ENCODE peak calls at places on chromosomes 16 and 17, in seven cellular contexts. One of them, this sample, is unnamed.

GRCh38 chr17:1908699-1909309 is 79.0 kb downstream of the RPA1 start:
- DNase-seq in ovary: peak
- DNase-seq in tibial nerve: peak
- DNase-seq in stomach: peak
- DNase-seq in A549: peak
- DNase-seq in transverse colon: peak
- DNase-seq in breast epithelium: peak
- DNase-seq in this sample: peak

GRCh38 chr17:31296156-31296555 is 883 bp downstream of the OMG start:
- DNase-seq in breast epithelium: no peak
- DNase-seq in ovary: no peak
- DNase-seq in tibial nerve: no peak
- DNase-seq in A549: no peak
- DNase-seq in transverse colon: no peak
- DNase-seq in stomach: no peak
- DNase-seq in this sample: no peak

GRCh38 chr16:57624044-57624688 is 4.3 kb upstream of the ADGRG1 start:
- DNase-seq in breast epithelium: no peak
- DNase-seq in transverse colon: no peak
- DNase-seq in A549: peak
- DNase-seq in stomach: no peak
- DNase-seq in tibial nerve: no peak
- DNase-seq in ovary: no peak
- DNase-seq in this sample: no peak

GRCh38 chr17:79675413-79675725 is 55.4 kb upstream of the ENPP7 start:
- DNase-seq in ovary: no peak
- DNase-seq in stomach: no peak
- DNase-seq in breast epithelium: peak
- DNase-seq in transverse colon: no peak
- DNase-seq in A549: no peak
- DNase-seq in tibial nerve: no peak
- DNase-seq in this sample: no peak

GRCh38 chr17:57523926-57524634 is 221.0 kb downstream of the CCDC182 start:
- DNase-seq in ovary: no peak
- DNase-seq in A549: peak
- DNase-seq in transverse colon: no peak
- DNase-seq in breast epithelium: no peak
- DNase-seq in stomach: peak
- DNase-seq in tibial nerve: no peak
- DNase-seq in this sample: no peak

GRCh38 chr17:18280766-18281165 is 20.3 kb downstream of the MIEF2 start:
- DNase-seq in A549: no peak
- DNase-seq in stomach: no peak
- DNase-seq in tibial nerve: no peak
- DNase-seq in breast epithelium: no peak
- DNase-seq in ovary: no peak
- DNase-seq in transverse colon: no peak
- DNase-seq in this sample: no peak

GRCh38 chr17:76397687-76398522 is 13.5 kb downstream of the SPHK1 start:
- DNase-seq in breast epithelium: peak
- DNase-seq in stomach: peak
- DNase-seq in A549: peak
- DNase-seq in ovary: peak
- DNase-seq in tibial nerve: peak
- DNase-seq in transverse colon: peak
- DNase-seq in this sample: peak

GRCh38 chr17:78669975-78670518 is 92.9 kb upstream of the DNAH17 start:
- DNase-seq in ovary: no peak
- DNase-seq in tibial nerve: no peak
- DNase-seq in A549: no peak
- DNase-seq in breast epithelium: no peak
- DNase-seq in transverse colon: no peak
- DNase-seq in stomach: no peak
- DNase-seq in this sample: no peak

GRCh38 chr16:16052916-16053315 is 103.5 kb downstream of the ABCC1 start:
- DNase-seq in A549: no peak
- DNase-seq in ovary: no peak
- DNase-seq in tibial nerve: no peak
- DNase-seq in breast epithelium: no peak
- DNase-seq in stomach: no peak
- DNase-seq in transverse colon: no peak
- DNase-seq in this sample: no peak

GRCh38 chr16:48622456-48623303 is 12.7 kb upstream of the N4BP1 start:
- DNase-seq in stomach: peak
- DNase-seq in breast epithelium: no peak
- DNase-seq in ovary: no peak
- DNase-seq in transverse colon: no peak
- DNase-seq in tibial nerve: no peak
- DNase-seq in A549: no peak
- DNase-seq in this sample: no peak

DNA sequence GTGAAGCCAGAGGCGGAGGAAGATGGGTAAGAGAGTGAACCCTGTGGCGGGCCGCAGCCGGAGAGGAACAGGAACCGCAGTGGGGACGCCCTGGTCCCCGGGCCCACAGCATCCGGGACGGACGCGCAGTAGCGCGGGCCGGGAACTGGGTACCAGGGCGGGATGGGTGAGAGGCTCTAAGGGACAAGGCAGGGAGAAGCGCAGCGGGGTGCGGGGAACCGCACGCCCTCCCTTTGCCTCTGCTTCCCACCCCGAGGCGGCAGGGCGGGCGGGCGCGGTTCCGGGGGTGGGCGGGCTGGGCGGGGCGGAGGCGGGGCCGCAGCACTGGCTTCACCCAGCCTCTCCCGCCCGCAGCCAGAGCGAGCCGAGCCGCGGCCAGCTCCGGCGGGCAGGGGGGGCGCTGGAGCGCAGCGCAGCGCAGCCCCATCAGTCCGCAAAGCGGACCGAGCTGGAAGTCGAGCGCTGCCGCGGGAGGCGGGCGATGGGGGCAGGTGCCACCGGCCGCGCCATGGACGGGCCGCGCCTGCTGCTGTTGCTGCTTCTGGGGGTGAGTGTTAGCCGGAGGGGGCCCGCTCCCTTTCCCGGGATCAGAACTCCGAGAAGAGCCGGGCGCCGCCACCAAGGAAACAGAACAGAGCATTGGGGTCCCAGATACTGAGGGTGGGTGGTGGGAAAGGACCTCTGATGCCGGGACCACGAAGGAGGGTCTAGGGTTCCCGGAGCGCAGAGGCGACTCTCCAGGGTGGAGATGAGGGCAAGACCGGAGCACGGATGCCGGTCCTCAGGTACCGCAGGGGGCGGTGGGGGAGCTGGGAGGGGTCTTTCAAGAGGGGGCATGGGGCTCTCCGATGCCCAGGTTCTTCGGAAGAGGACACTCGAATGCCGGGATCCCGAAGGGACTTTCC is at the start of gene NGFR:
- DNase-seq in stomach: no peak
- DNase-seq in A549: no peak
- DNase-seq in transverse colon: peak
- DNase-seq in tibial nerve: no peak
- DNase-seq in ovary: peak
- DNase-seq in breast epithelium: no peak
- DNase-seq in this sample: peak
- TF ChIP-seq POLR2A in stomach: no peak
- TF ChIP-seq POLR2A in A549: peak
- TF ChIP-seq POLR2A in transverse colon: no peak
- TF ChIP-seq POLR2A in tibial nerve: peak
- TF ChIP-seq POLR2A in ovary: peak
- TF ChIP-seq POLR2A in breast epithelium: no peak
- TF ChIP-seq POLR2A in this sample: no peak

GRCh38 chr16:31106509-31107464 is 1.4 kb upstream of the BCKDK start:
- DNase-seq in stomach: no peak
- DNase-seq in ovary: no peak
- DNase-seq in breast epithelium: no peak
- DNase-seq in transverse colon: no peak
- DNase-seq in tibial nerve: no peak
- DNase-seq in A549: no peak
- DNase-seq in this sample: no peak

GRCh38 chr16:31107465-31107867 is 720 bp upstream of the BCKDK start:
- DNase-seq in breast epithelium: no peak
- DNase-seq in A549: no peak
- DNase-seq in transverse colon: no peak
- DNase-seq in ovary: no peak
- DNase-seq in stomach: no peak
- DNase-seq in tibial nerve: no peak
- DNase-seq in this sample: no peak

GRCh38 chr16:31109622-31110021 is 1.4 kb downstream of the BCKDK start:
- DNase-seq in transverse colon: no peak
- DNase-seq in tibial nerve: no peak
- DNase-seq in stomach: no peak
- DNase-seq in ovary: no peak
- DNase-seq in breast epithelium: no peak
- DNase-seq in A549: no peak
- DNase-seq in this sample: no peak

GRCh38 chr16:31108794-31109558 is 790 bp downstream of the BCKDK start:
- DNase-seq in stomach: no peak
- DNase-seq in transverse colon: no peak
- DNase-seq in tibial nerve: no peak
- DNase-seq in breast epithelium: no peak
- DNase-seq in ovary: no peak
- DNase-seq in A549: no peak
- DNase-seq in this sample: no peak

DNA sequence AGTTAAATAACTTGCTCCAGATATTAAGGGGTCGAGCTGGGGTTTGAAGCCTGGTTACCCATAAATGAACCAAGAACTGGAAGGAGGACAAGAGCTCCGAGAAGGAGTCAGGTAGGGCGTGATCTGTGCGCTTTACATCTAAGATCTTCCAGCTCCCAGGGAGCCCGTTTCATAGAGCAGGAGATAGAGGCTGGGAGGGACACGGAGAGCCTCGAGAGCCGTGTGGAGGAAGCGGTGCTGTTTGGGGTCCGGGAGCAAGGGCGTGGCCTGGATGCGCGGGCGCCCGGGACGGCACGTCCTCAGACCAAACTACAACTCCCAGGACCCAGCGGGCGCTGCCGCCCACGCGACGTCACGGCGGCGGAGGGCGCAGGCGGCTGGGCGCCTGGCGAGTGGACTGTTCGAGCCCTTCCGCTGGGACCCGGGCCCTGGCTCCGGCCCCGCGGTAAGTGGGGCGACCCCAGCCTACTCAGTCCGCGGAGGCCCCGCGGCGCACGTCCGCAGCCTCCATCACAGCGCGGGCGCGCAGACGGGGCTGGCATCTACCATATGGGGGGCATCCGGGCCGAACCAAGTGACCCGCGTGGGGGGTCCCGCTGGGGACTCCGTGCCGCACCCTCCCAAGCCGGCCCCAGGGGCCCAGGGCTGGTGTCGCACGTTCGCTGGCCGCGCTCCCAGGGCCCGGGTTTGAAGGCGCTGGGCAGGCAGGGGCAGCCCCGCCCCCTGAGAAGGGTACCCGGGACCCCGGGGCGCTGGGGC is at the start of gene BCKDK:
- DNase-seq in transverse colon: peak
- DNase-seq in stomach: peak
- DNase-seq in ovary: peak
- DNase-seq in breast epithelium: no peak
- DNase-seq in A549: peak
- DNase-seq in tibial nerve: no peak
- DNase-seq in this sample: peak
- TF ChIP-seq POLR2A in transverse colon: peak
- TF ChIP-seq POLR2A in stomach: no peak
- TF ChIP-seq POLR2A in ovary: peak
- TF ChIP-seq POLR2A in breast epithelium: peak
- TF ChIP-seq POLR2A in A549: peak
- TF ChIP-seq POLR2A in tibial nerve: peak
- TF ChIP-seq POLR2A in this sample: peak

DNA sequence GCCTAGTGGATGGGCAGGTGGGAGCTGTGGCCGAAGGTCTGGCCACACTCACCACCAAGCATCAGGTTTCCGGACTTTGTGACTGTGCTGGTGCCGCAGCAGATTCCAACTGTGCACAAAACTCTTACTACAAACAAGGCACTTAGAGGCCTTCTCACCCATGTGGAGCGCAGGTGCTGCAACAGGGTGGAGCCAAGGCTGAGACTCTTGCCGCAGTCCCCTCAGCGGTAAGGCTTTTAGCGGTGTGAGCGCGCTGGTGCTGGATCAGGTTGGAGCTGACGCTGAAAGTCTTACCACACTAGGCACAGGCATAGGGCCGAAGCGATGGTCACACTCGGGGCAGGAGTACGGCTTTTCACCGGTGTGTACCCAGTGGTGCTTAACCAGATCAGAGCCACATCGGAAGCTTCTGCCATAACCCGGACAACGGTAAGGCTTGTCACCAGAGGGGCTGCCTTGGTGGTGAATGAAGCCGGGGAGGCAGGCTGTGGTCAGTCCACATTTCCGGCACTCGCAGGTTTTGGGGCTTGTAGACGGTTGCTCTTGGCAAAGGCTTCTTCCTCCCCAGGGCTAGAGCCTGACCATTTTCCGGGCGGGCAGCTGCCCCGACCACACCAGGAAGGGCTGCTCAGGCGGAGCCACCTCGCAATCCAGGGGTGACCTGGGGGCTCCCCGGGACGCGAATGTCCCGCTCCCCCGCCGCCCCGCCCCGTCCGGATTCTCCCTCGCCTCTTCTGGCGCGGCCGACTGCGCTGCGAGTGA is 1.0 kb upstream of the ARMC5 start:
- DNase-seq in transverse colon: peak
- DNase-seq in ovary: no peak
- DNase-seq in A549: peak
- DNase-seq in breast epithelium: no peak
- DNase-seq in tibial nerve: no peak
- DNase-seq in stomach: peak
- DNase-seq in this sample: no peak
- TF ChIP-seq POLR2A in transverse colon: peak
- TF ChIP-seq POLR2A in ovary: no peak
- TF ChIP-seq POLR2A in A549: peak
- TF ChIP-seq POLR2A in breast epithelium: no peak
- TF ChIP-seq POLR2A in tibial nerve: no peak
- TF ChIP-seq POLR2A in stomach: no peak
- TF ChIP-seq POLR2A in this sample: peak

DNA sequence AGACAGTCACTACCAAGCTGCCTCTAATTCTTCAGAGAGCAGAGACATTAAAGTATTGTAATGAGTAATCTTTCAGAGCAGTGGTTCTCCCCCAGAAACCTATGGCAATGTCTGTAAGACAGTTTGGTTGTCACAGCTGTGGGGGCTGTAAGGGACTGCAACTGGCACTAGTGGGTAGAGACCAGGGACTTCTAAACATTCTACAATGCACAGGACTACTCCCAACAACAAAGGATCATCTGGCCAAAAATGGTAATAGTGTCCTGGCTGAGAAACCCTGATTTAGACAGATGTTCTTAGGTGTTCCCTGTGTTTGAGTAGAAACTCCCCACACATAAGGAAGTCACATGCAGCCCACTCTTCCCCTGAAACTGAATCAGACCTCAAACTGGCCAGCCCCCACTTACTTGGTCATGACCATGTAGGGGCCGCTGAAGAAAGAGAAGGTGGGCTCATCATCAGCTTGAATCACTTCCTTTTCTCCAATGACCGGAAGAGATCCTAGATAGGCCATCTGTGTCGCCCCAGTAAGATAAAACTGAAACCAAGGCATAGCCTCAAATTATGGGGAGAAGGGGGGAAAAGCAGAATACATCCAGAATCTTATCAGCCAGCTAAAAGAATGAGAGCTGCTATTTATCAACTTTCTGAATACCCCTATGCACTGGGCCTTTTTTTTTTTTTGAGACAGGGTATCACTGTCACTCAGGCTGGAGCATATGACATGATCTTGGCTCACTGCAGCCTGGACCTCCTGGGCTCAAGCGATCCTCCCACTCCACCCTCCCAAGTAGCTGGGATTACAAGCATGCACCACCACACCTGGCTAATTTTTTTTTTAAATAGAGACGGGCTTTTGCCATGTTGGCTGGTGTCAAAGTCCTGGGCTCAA is 75.8 kb downstream of the TEX14 start:
- DNase-seq in transverse colon: no peak
- DNase-seq in A549: no peak
- DNase-seq in tibial nerve: no peak
- DNase-seq in breast epithelium: no peak
- DNase-seq in ovary: no peak
- DNase-seq in stomach: no peak
- DNase-seq in this sample: no peak
- TF ChIP-seq POLR2A in transverse colon: no peak
- TF ChIP-seq POLR2A in A549: no peak
- TF ChIP-seq POLR2A in tibial nerve: no peak
- TF ChIP-seq POLR2A in breast epithelium: no peak
- TF ChIP-seq POLR2A in ovary: no peak
- TF ChIP-seq POLR2A in stomach: no peak
- TF ChIP-seq POLR2A in this sample: no peak

This sample was measured in erythroblast.